ENCODE peak calls at places on chromosomes 5 and 9, in eight cellular contexts. U is heart left ventricle, G is breast epithelium, Y is GM12892, Z is H1, J is uterus, D is IMR-90, O is endothelial cell of umbilical vein. I is an unnamed sample.

GRCh38 chr9:113927277-113927676 is 51.2 kb downstream of the ZNF618 start:
- DNase-seq in Z (no peak), O (peak), U (no peak), D (no peak), J (no peak), G (no peak), Y (no peak), I (no peak)

GRCh38 chr5:171469336-171469735 is 49.9 kb downstream of the FGF18 start:
- DNase-seq in Z (no peak), D (no peak), U (no peak), Y (no peak), G (no peak), O (no peak), J (no peak), I (no peak)

GRCh38 chr5:145777445-145778063 is 57.6 kb downstream of the PRELID2 start:
- DNase-seq in Z (no peak), U (no peak), Y (no peak), O (no peak), J (no peak), D (no peak), G (no peak), I (no peak)

GRCh38 chr9:133714606-133715294 is 23.4 kb downstream of the SARDH start:
- DNase-seq in O (no peak), D (peak), Z (no peak), Y (no peak), U (peak), J (peak), G (no peak), I (peak)

GRCh38 chr9:97845130-97845529 is 7.9 kb upstream of the FOXE1 start:
- DNase-seq in Y (no peak), O (no peak), U (no peak), D (peak), G (no peak), Z (no peak), J (no peak), I (no peak)

GRCh38 chr9:23907343-23907742 is 81.3 kb upstream of the ELAVL2 start:
- DNase-seq in G (no peak), Y (no peak), O (no peak), Z (no peak), J (no peak), D (no peak), U (no peak), I (no peak)

GRCh38 chr9:122263699-122264349 is 816 bp downstream of the RBM18 start:
- DNase-seq in J (no peak), O (peak), Y (no peak), U (no peak), D (peak), Z (no peak), G (no peak), I (no peak)

GRCh38 chr5:103120607-103121200 is 603 bp downstream of the PPIP5K2 start:
- DNase-seq in Y (no peak), D (peak), J (no peak), G (no peak), U (no peak), O (peak), Z (no peak), I (no peak)

GRCh38 chr5:163478126-163478981 is 17.9 kb downstream of the HMMR start:
- DNase-seq in J (no peak), Y (no peak), Z (no peak), D (peak), U (no peak), G (no peak), O (peak), I (no peak)

GRCh38 chr9:96008502-96009222 is 133.2 kb downstream of the ERCC6L2 start:
- DNase-seq in D (peak), Y (no peak), Z (no peak), J (no peak), U (no peak), G (no peak), O (no peak), I (no peak)

GRCh38 chr5:8057764-8058163 is 188.8 kb downstream of the MTRR start:
- DNase-seq in J (no peak), G (no peak), O (no peak), Z (no peak), Y (no peak), D (peak), U (no peak), I (peak)

GRCh38 chr5:154934881-154935280 is 3.1 kb downstream of the GEMIN5 start:
- DNase-seq in Z (no peak), Y (no peak), G (no peak), O (no peak), U (no peak), D (no peak), J (no peak), I (no peak)

GRCh38 chr5:154940375-154940771 is 500 bp upstream of the MRPL22 start:
- DNase-seq in U (no peak), J (no peak), G (no peak), D (no peak), O (no peak), Z (no peak), Y (no peak), I (no peak)

GRCh38 chr5:154937186-154937717 is 759 bp downstream of the GEMIN5 start:
- DNase-seq in G (no peak), O (no peak), Y (no peak), Z (no peak), D (peak), J (no peak), U (no peak), I (no peak)

GRCh38 chr5:154940772-154941620 is at the start of gene MRPL22:
- DNase-seq in J (peak), Z (peak), U (peak), O (peak), G (peak), D (peak), Y (peak), I (peak)

GRCh38 chr5:154937718-154938466 is at the start of gene GEMIN5:
- DNase-seq in U (peak), D (peak), G (peak), J (peak), Z (peak), Y (peak), O (peak), I (peak)
- TF ChIP-seq POLR2A in U (no peak), D (no peak), G (no peak), J (peak), Z (peak), Y (peak), O (no peak), I (peak)

GRCh38 chr9:126844085-126844484 is 16.4 kb upstream of the ZBTB34 start:
- DNase-seq in U (no peak), Z (no peak), O (peak), J (no peak), D (peak), G (no peak), Y (no peak), I (no peak)
- TF ChIP-seq POLR2A in U (no peak), Z (no peak), O (no peak), J (no peak), D (no peak), G (no peak), Y (no peak), I (no peak)

GRCh38 chr5:169583424-169584215 is at the start of gene SPDL1:
- DNase-seq in Y (peak), G (peak), Z (peak), O (peak), D (peak), J (peak), U (peak), I (peak)
- TF ChIP-seq POLR2A in Y (peak), G (no peak), Z (peak), O (peak), D (peak), J (peak), U (peak), I (peak)

DNA sequence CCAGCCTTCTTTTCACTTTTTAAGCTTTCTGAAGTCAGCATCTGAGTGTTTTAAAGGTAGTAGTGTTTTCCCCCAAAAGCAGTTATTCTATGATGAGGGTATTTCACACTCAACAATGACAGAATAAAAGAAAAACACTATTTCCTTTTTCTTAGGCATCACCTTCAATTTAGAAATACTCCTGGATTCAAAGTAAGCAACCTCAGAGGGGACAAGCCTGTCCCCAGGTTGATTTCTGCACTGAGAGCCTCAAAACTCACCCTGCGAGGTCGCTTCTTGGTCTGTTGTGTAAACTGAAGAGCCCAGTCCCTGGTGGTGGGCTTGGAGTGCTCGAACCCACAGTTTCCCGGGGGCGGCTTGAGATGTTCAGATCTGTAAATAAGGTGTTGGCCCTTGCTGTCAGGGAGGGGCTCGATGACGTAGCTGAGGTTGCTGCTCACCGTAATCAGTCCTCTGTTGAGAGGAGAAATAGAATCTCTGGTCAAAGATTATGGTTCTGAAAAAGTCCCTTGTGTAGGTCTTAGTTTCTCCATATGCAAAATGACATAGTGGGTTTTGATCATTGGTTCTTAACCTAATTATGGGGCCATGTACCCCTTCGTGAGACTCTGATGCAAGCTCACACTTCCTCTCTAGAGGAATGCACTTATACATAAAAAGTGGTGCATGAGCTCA is 55.9 kb downstream of the ADAM19 start:
- DNase-seq in Y (no peak), G (no peak), U (no peak), O (no peak), Z (no peak), D (no peak), J (no peak), I (no peak)
- TF ChIP-seq POLR2A in Y (no peak), G (no peak), U (no peak), O (no peak), Z (no peak), D (no peak), J (no peak), I (no peak)

DNA sequence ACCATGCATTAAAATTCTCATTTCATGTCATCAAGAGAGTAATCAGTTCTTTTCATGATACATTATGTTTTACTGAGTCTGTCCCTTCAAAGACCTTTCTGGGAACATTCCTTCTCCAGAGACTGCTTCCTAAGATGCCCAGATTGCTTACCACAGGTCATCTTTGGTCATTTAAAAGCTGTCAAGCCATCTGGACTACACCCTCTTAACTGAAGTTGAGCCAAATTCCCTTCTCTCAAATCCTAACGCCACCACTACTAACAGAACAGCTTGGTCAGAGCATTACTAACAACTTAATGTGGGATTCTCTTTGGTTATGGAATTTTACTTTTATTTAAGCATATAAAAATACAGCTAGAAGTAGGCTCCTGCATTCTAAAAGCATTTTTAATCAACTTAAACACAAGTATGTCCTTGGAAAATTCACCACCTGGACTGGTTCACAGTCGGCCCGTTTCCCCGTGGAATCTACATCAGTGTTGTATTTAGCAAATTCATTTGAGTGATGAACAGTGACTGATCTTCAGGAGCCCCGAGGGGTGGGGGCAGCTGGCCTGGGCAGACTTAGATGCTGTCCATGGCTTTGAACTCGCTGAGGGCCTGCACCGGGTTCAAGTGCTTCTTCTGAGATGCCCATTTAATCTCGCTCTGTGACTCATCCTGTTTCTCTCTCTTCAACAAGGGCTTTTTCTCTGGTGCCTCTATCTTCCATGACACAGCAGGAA is 92.8 kb upstream of the CCDC112 start:
- DNase-seq in D (peak), Z (no peak), G (no peak), Y (no peak), U (no peak), O (no peak), J (no peak), I (no peak)
- TF ChIP-seq POLR2A in D (no peak), Z (no peak), G (no peak), Y (no peak), U (no peak), O (no peak), J (no peak), I (no peak)

I was measured in tibial nerve.